ENCODE peak calls at places on chromosomes 1 and 21, in six cellular contexts. T, K, E, Q, S and O are unnamed samples.

GRCh38 chr1:159828916-159829634 is 2.4 kb downstream of the SLAMF8 start:
- DNase-seq in S (peak; percentile 66), E (no peak), Q (no peak), T (peak; percentile 64), K (no peak), O (peak; percentile 53)

GRCh38 chr1:183331095-183331742 is 87.0 kb downstream of the NMNAT2 start:
- DNase-seq in E (no peak), T (no peak), Q (no peak), K (no peak), S (no peak), O (no peak)

GRCh38 chr1:15525043-15525958 is 1.3 kb upstream of the CASP9 start:
- DNase-seq in S (no peak), Q (no peak), T (no peak), E (no peak), K (no peak), O (peak; percentile 47)

GRCh38 chr1:24898909-24899439 is 31.1 kb downstream of the RUNX3 start:
- DNase-seq in Q (no peak), T (peak; percentile 20), S (no peak), E (no peak), K (peak; percentile 33), O (no peak)

GRCh38 chr21:32370971-32371766 is 21.6 kb downstream of the URB1 start:
- DNase-seq in T (no peak), Q (no peak), E (no peak), S (no peak), K (no peak), O (no peak)

GRCh38 chr1:21295059-21295401 is 4.8 kb upstream of the ECE1 start:
- DNase-seq in Q (peak; percentile 27), E (peak; percentile 22), S (no peak), K (no peak), T (no peak), O (peak; percentile 38)

GRCh38 chr1:164754088-164754600 is 195.2 kb downstream of the PBX1 start:
- DNase-seq in Q (no peak), T (no peak), E (no peak), S (no peak), K (no peak), O (no peak)

GRCh38 chr1:32742956-32743355 is 40.4 kb upstream of the SYNC start:
- DNase-seq in S (no peak), E (no peak), K (no peak), Q (no peak), T (no peak), O (no peak)

GRCh38 chr1:33872275-33872674 is 8.4 kb downstream of the HMGB4 start:
- DNase-seq in K (no peak), Q (no peak), T (no peak), S (no peak), E (no peak), O (no peak)

GRCh38 chr1:209155556-209155955 is 428.0 kb upstream of the CAMK1G start:
- DNase-seq in S (no peak), Q (no peak), E (no peak), T (no peak), K (no peak), O (no peak)

GRCh38 chr21:46206163-46207005 is 22.1 kb upstream of the SPATC1L start:
- DNase-seq in T (no peak), Q (no peak), E (no peak), K (no peak), S (no peak), O (no peak)

GRCh38 chr1:244794071-244794470 is 41.4 kb upstream of the COX20 start:
- DNase-seq in E (no peak), S (no peak), T (no peak), K (no peak), Q (no peak), O (no peak)

GRCh38 chr1:26025060-26025459 is 3.5 kb downstream of the EXTL1 start:
- DNase-seq in S (no peak), E (no peak), T (no peak), K (no peak), Q (no peak), O (no peak)

GRCh38 chr1:168261390-168261789 is 19.3 kb upstream of the TBX19 start:
- DNase-seq in E (no peak), K (no peak), T (no peak), Q (no peak), S (no peak), O (no peak)

GRCh38 chr21:27365394-27365793 is 398.5 kb upstream of the ADAMTS5 start:
- DNase-seq in S (no peak), E (no peak), Q (no peak), T (no peak), K (no peak), O (no peak)

GRCh38 chr1:21811875-21812305 is at the start of gene LDLRAD2:
- DNase-seq in Q (no peak), S (peak; percentile 37), E (no peak), T (peak; percentile 18), K (no peak), O (no peak)

GRCh38 chr1:211557894-211558625 is 20.9 kb downstream of the SLC30A1 start:
- DNase-seq in K (no peak), S (no peak), Q (no peak), T (no peak), E (no peak), O (peak; percentile 41)

GRCh38 chr1:33004628-33005027 is 32.1 kb downstream of the AK2 start:
- DNase-seq in E (no peak), Q (no peak), S (no peak), K (no peak), T (no peak), O (no peak)

GRCh38 chr1:55539652-55540512 is 324.7 kb upstream of the USP24 start:
- DNase-seq in E (no peak), T (no peak), K (no peak), S (no peak), Q (no peak), O (no peak)